ENCODE peak calls at places on chromosomes 2 and 18, in six cellular contexts. One of them, this sample, is unnamed.

GRCh38 chr18:58054041-58054733 is 10.2 kb downstream of the NEDD4L start:
- DNase-seq in astrocyte: peak; percentile 74
- DNase-seq in mammary epithelial cell: peak; percentile 63
- DNase-seq in GM23338: peak; percentile 72
- DNase-seq in GM23248: peak; percentile 43
- DNase-seq in MM.1S: peak; percentile 41
- DNase-seq in this sample: peak; percentile 78

GRCh38 chr2:237725661-237726060 is 72.9 kb upstream of the RBM44 start:
- DNase-seq in MM.1S: no peak
- DNase-seq in GM23338: no peak
- DNase-seq in astrocyte: no peak
- DNase-seq in mammary epithelial cell: no peak
- DNase-seq in GM23248: no peak
- DNase-seq in this sample: peak; percentile 39

GRCh38 chr2:164974221-164974620 is 18.9 kb upstream of the SLC38A11 start:
- DNase-seq in astrocyte: no peak
- DNase-seq in mammary epithelial cell: no peak
- DNase-seq in GM23248: no peak
- DNase-seq in GM23338: no peak
- DNase-seq in MM.1S: no peak
- DNase-seq in this sample: no peak

GRCh38 chr2:206915136-206915535 is 24.2 kb upstream of the CPO start:
- DNase-seq in mammary epithelial cell: peak; percentile 88
- DNase-seq in MM.1S: no peak
- DNase-seq in astrocyte: peak; percentile 96
- DNase-seq in GM23338: no peak
- DNase-seq in GM23248: peak; percentile 97
- DNase-seq in this sample: peak; percentile 84

GRCh38 chr2:31828891-31829290 is 181.9 kb downstream of the MEMO1 start:
- DNase-seq in mammary epithelial cell: peak; percentile 82
- DNase-seq in astrocyte: no peak
- DNase-seq in GM23338: no peak
- DNase-seq in GM23248: no peak
- DNase-seq in MM.1S: no peak
- DNase-seq in this sample: peak; percentile 14

GRCh38 chr2:197805598-197806316 is 1.4 kb downstream of the PLCL1 start:
- DNase-seq in astrocyte: no peak
- DNase-seq in MM.1S: no peak
- DNase-seq in mammary epithelial cell: no peak
- DNase-seq in GM23338: peak; percentile 11
- DNase-seq in GM23248: peak; percentile 7
- DNase-seq in this sample: peak; percentile 14

GRCh38 chr2:16476168-16476567 is 189.5 kb downstream of the CYRIA start:
- DNase-seq in MM.1S: no peak
- DNase-seq in astrocyte: no peak
- DNase-seq in mammary epithelial cell: no peak
- DNase-seq in GM23248: no peak
- DNase-seq in GM23338: no peak
- DNase-seq in this sample: no peak

GRCh38 chr18:35282353-35282752 is 7.7 kb downstream of the ZSCAN30 start:
- DNase-seq in MM.1S: no peak
- DNase-seq in astrocyte: peak; percentile 83
- DNase-seq in mammary epithelial cell: peak; percentile 62
- DNase-seq in GM23248: peak; percentile 94
- DNase-seq in GM23338: no peak
- DNase-seq in this sample: peak; percentile 88

GRCh38 chr18:27704721-27705361 is 472.1 kb downstream of the CDH2 start:
- DNase-seq in GM23338: no peak
- DNase-seq in astrocyte: no peak
- DNase-seq in GM23248: no peak
- DNase-seq in MM.1S: no peak
- DNase-seq in mammary epithelial cell: no peak
- DNase-seq in this sample: no peak

GRCh38 chr2:118865106-118865505 is 17.7 kb upstream of the EN1 start:
- DNase-seq in mammary epithelial cell: peak; percentile 39
- DNase-seq in astrocyte: no peak
- DNase-seq in GM23248: peak; percentile 84
- DNase-seq in MM.1S: peak; percentile 64
- DNase-seq in GM23338: peak; percentile 84
- DNase-seq in this sample: peak; percentile 54

GRCh38 chr2:161090401-161090800 is 69.8 kb upstream of the TANK start:
- DNase-seq in MM.1S: peak; percentile 73
- DNase-seq in mammary epithelial cell: no peak
- DNase-seq in GM23248: no peak
- DNase-seq in astrocyte: no peak
- DNase-seq in GM23338: no peak
- DNase-seq in this sample: no peak

GRCh38 chr2:9327873-9328352 is 95.4 kb downstream of the ITGB1BP1 start:
- DNase-seq in GM23248: no peak
- DNase-seq in astrocyte: no peak
- DNase-seq in MM.1S: no peak
- DNase-seq in mammary epithelial cell: no peak
- DNase-seq in GM23338: no peak
- DNase-seq in this sample: no peak

GRCh38 chr18:21364471-21364870 is 122.4 kb downstream of the GREB1L start:
- DNase-seq in MM.1S: no peak
- DNase-seq in GM23338: peak; percentile 15
- DNase-seq in mammary epithelial cell: no peak
- DNase-seq in GM23248: no peak
- DNase-seq in astrocyte: no peak
- DNase-seq in this sample: no peak

GRCh38 chr2:218959141-218959731 is at the start of gene CDK5R2:
- DNase-seq in mammary epithelial cell: peak; percentile 74
- DNase-seq in astrocyte: peak; percentile 55
- DNase-seq in GM23338: peak; percentile 97
- DNase-seq in GM23248: peak; percentile 85
- DNase-seq in MM.1S: peak; percentile 93
- DNase-seq in this sample: peak; percentile 83

GRCh38 chr2:567865-568638 is 109.2 kb downstream of the TMEM18 start:
- DNase-seq in MM.1S: no peak
- DNase-seq in astrocyte: no peak
- DNase-seq in GM23248: peak; percentile 83
- DNase-seq in mammary epithelial cell: peak; percentile 32
- DNase-seq in GM23338: no peak
- DNase-seq in this sample: no peak

GRCh38 chr2:189149981-189150380 is 29.6 kb downstream of the COL5A2 start:
- DNase-seq in GM23338: no peak
- DNase-seq in mammary epithelial cell: peak; percentile 26
- DNase-seq in MM.1S: no peak
- DNase-seq in astrocyte: peak; percentile 77
- DNase-seq in GM23248: peak; percentile 80
- DNase-seq in this sample: peak; percentile 80

GRCh38 chr2:58539973-58540372 is 298.8 kb upstream of the FANCL start:
- DNase-seq in GM23248: no peak
- DNase-seq in GM23338: peak; percentile 96
- DNase-seq in mammary epithelial cell: no peak
- DNase-seq in astrocyte: peak; percentile 10
- DNase-seq in MM.1S: no peak
- DNase-seq in this sample: no peak

GRCh38 chr2:58541511-58541910 is 300.4 kb upstream of the FANCL start:
- DNase-seq in GM23248: no peak
- DNase-seq in mammary epithelial cell: no peak
- DNase-seq in MM.1S: no peak
- DNase-seq in GM23338: peak; percentile 36
- DNase-seq in astrocyte: no peak
- DNase-seq in this sample: no peak

GRCh38 chr2:58535994-58536393 is 294.9 kb upstream of the FANCL start:
- DNase-seq in GM23248: no peak
- DNase-seq in astrocyte: no peak
- DNase-seq in MM.1S: no peak
- DNase-seq in GM23338: peak; percentile 40
- DNase-seq in mammary epithelial cell: no peak
- DNase-seq in this sample: no peak

GRCh38 chr2:58545300-58546280 is 304.5 kb upstream of the FANCL start:
- DNase-seq in astrocyte: no peak
- DNase-seq in GM23338: no peak
- DNase-seq in GM23248: no peak
- DNase-seq in MM.1S: no peak
- DNase-seq in mammary epithelial cell: no peak
- DNase-seq in this sample: no peak

DNA sequence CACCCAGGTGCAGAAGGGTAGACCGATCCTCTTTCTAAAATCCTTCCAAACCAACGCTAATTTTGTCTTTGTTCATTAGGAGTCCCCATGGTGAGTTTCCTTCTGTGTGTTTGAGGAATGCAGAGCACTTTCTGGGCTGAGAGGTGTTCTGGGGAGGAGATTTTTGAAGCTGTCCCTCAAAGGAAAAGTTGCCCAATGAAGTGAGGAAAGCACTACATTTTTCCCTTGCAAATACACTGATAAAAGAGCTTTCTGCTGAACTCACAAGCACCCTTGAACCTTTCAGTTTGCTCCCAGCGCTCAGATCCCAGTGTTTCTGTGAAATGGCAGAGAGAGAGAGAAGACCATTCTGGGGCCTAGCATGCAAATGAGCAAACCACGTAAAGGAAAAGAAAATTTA is 299.6 kb upstream of the FANCL start:
- DNase-seq in GM23248: no peak
- DNase-seq in mammary epithelial cell: no peak
- DNase-seq in GM23338: peak; percentile 83
- DNase-seq in astrocyte: no peak
- DNase-seq in MM.1S: no peak
- DNase-seq in this sample: no peak
- H3K4me3 ChIP-seq in GM23248: no peak overlapping the region
- H3K4me3 ChIP-seq in mammary epithelial cell: no peak overlapping the region
- H3K4me3 ChIP-seq in GM23338: peak overlapping the region; percentile 29
- H3K4me3 ChIP-seq in astrocyte: no peak overlapping the region
- H3K4me3 ChIP-seq in MM.1S: no peak overlapping the region
- H3K4me3 ChIP-seq in this sample: no peak overlapping the region

DNA sequence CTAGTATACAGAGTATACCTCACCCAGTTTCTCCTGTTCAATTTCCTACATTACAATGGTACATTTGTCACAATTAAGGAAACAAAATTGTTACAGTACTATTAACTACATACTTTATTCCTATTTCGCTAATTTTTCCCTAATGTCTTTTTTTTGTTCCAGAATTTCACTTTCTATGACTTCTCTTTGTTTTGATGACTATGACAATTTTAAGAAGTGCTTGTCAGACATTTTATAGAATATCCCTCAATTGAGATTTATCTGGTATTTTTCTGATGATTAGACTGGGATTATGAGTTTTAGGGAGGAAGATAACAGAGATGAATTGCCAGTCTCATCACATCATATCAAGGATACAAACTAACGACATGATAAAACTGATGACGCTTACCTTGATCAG is 211.8 kb upstream of the STON1 start:
- DNase-seq in GM23248: no peak
- DNase-seq in GM23338: no peak
- DNase-seq in MM.1S: no peak
- DNase-seq in astrocyte: no peak
- DNase-seq in mammary epithelial cell: no peak
- DNase-seq in this sample: no peak
- H4K20me1 ChIP-seq in GM23248: no peaks in the 10 kb centered on the region
- H4K20me1 ChIP-seq in GM23338: no peaks in the 10 kb centered on the region
- H4K20me1 ChIP-seq in MM.1S: no peaks in the 10 kb centered on the region
- H4K20me1 ChIP-seq in astrocyte: peaks cover 3% of the 10 kb centered on the region
- H4K20me1 ChIP-seq in mammary epithelial cell: no peaks in the 10 kb centered on the region
- H4K20me1 ChIP-seq in this sample: no peaks in the 10 kb centered on the region

GRCh38 chr2:61443342-61444041 is 27.4 kb downstream of the USP34 start:
- DNase-seq in GM23338: no peak
- DNase-seq in GM23248: no peak
- DNase-seq in MM.1S: peak; percentile 59
- DNase-seq in astrocyte: no peak
- DNase-seq in mammary epithelial cell: no peak
- DNase-seq in this sample: no peak
- TF ChIP-seq EZH2 in GM23338: no peak
- TF ChIP-seq EZH2 in GM23248: no peak
- TF ChIP-seq EZH2 in MM.1S: no peak
- TF ChIP-seq EZH2 in astrocyte: no peak
- TF ChIP-seq EZH2 in mammary epithelial cell: no peak
- TF ChIP-seq EZH2 in this sample: no peak

DNA sequence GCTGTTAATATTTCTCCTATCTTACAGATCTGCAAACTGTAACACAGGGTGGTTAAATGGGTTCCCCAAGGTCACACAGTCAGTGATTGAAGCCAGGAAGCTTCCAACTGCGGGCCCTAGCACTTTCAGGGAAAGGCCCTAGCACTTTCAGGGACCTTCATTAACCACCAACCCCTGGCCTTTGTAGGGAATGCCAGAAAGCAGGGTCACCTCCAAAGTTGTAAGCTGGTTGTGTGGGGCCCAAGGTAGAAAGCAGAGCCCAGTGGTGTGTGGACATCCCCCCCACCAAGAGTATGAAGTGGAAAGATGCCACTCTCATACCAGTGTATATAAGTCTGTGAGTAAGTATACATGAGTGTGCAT is 4.4 kb downstream of the DLX2 start:
- DNase-seq in GM23338: peak; percentile 41
- DNase-seq in MM.1S: no peak
- DNase-seq in astrocyte: no peak
- DNase-seq in mammary epithelial cell: no peak
- DNase-seq in GM23248: peak; percentile 38
- DNase-seq in this sample: no peak
- H3K4me3 ChIP-seq in GM23338: peak overlapping the region; percentile 45
- H3K4me3 ChIP-seq in MM.1S: no peak overlapping the region
- H3K4me3 ChIP-seq in astrocyte: peak overlapping the region; percentile 55
- H3K4me3 ChIP-seq in mammary epithelial cell: no peak overlapping the region
- H3K4me3 ChIP-seq in GM23248: peak overlapping the region; percentile 83
- H3K4me3 ChIP-seq in this sample: no peak overlapping the region